ENCODE peak calls at places on chromosome 7, in six cellular contexts. L, J, Y, I, V and B are unnamed samples.
A peak's percentile ranks its signal among the peaks of the same experiment; 100 is the strongest.

GRCh38 chr7:101374990-101375389 is 12.3 kb downstream of the COL26A1 start:
- DNase-seq in J (no peak), L (no peak), V (no peak), I (no peak), Y (no peak), B (no peak)

GRCh38 chr7:91263359-91264082 is 712 bp upstream of the FZD1 start:
- DNase-seq in I (peak; percentile 83), L (peak; percentile 38), Y (no peak), J (peak; percentile 67), V (no peak), B (peak; percentile 75)

GRCh38 chr7:27177795-27178320 is 3.7 kb upstream of the HOXA10 start:
- DNase-seq in J (no peak), Y (no peak), I (no peak), V (no peak), L (peak; percentile 23), B (peak; percentile 1)

GRCh38 chr7:107951896-107952295 is 51.1 kb downstream of the LAMB1 start:
- DNase-seq in I (peak; percentile 43), V (no peak), Y (no peak), J (no peak), L (no peak), B (no peak)

GRCh38 chr7:26187380-26188290 is 12.9 kb downstream of the HNRNPA2B1 start:
- DNase-seq in J (no peak), L (no peak), I (no peak), Y (no peak), V (no peak), B (no peak)

GRCh38 chr7:79452032-79452494 is 1.4 kb downstream of the MAGI2 start:
- DNase-seq in V (peak; percentile 76), Y (no peak), L (peak; percentile 60), J (no peak), I (peak; percentile 92), B (peak; percentile 88)

GRCh38 chr7:123122951-123123350 is 76.8 kb downstream of the SLC13A1 start:
- DNase-seq in V (no peak), Y (no peak), L (no peak), J (no peak), I (no peak), B (no peak)

GRCh38 chr7:95605275-95605674 is 9.0 kb upstream of the PDK4 start:
- DNase-seq in V (no peak), L (no peak), I (peak; percentile 74), Y (no peak), J (no peak), B (peak; percentile 78)

GRCh38 chr7:81331061-81332018 is 412.5 kb upstream of the SEMA3C start:
- DNase-seq in I (no peak), L (no peak), Y (no peak), V (no peak), J (no peak), B (no peak)

GRCh38 chr7:39644170-39644569 is 20.8 kb downstream of the RALA start:
- DNase-seq in V (no peak), L (no peak), Y (no peak), I (no peak), J (no peak), B (no peak)

GRCh38 chr7:8141070-8141469 is 120.9 kb downstream of the ICA1 start:
- DNase-seq in J (no peak), V (no peak), I (no peak), L (no peak), Y (no peak), B (no peak)

GRCh38 chr7:27192546-27193334 is 7.2 kb downstream of the HOXA13 start:
- DNase-seq in I (peak; percentile 86), J (no peak), Y (no peak), V (no peak), L (peak; percentile 63), B (peak; percentile 83)

GRCh38 chr7:113013761-113014449 is 72.7 kb downstream of the GPR85 start:
- DNase-seq in J (no peak), L (no peak), V (no peak), I (no peak), Y (no peak), B (no peak)

GRCh38 chr7:3029138-3029537 is 14.5 kb downstream of the CARD11 start:
- DNase-seq in Y (no peak), I (no peak), J (no peak), L (no peak), V (no peak), B (no peak)

GRCh38 chr7:55574062-55574717 is 1.9 kb upstream of the VOPP1 start:
- DNase-seq in J (no peak), I (no peak), L (no peak), Y (no peak), V (no peak), B (no peak)

GRCh38 chr7:23105086-23105643 is 420 bp upstream of the KLHL7 start:
- DNase-seq in Y (no peak), J (no peak), I (no peak), L (no peak), V (no peak), B (no peak)

GRCh38 chr7:24831240-24831639 is 74.0 kb upstream of the GSDME start:
- DNase-seq in Y (no peak), V (no peak), J (no peak), L (no peak), I (no peak), B (no peak)

GRCh38 chr7:102433319-102434038 is at the start of gene ORAI2:
- DNase-seq in J (peak; percentile 99), I (peak; percentile 97), L (peak; percentile 84), Y (no peak), V (peak; percentile 58), B (peak; percentile 98)

GRCh38 chr7:4675771-4676373 is 6.2 kb upstream of the FOXK1 start:
- DNase-seq in Y (no peak), J (no peak), L (no peak), V (no peak), I (no peak), B (no peak)

GRCh38 chr7:55026867-55027490 is 8.2 kb downstream of the EGFR start:
- DNase-seq in Y (no peak), I (no peak), L (no peak), J (no peak), V (no peak), B (no peak)

GRCh38 chr7:147411011-147411614 is 1179.5 kb upstream of the C7orf33 start:
- DNase-seq in J (no peak), Y (no peak), I (no peak), L (no peak), V (no peak), B (no peak)

GRCh38 chr7:68321776-68322496 is 1276.3 kb upstream of the AUTS2 start:
- DNase-seq in L (no peak), J (no peak), Y (no peak), I (no peak), V (no peak), B (no peak)

GRCh38 chr7:124033093-124033806 is 383 bp upstream of the TMEM229A start:
- DNase-seq in V (no peak), Y (no peak), J (no peak), I (peak; percentile 84), L (peak; percentile 32), B (no peak)

GRCh38 chr7:74572301-74573090 is 85.0 kb upstream of the GTF2I start:
- DNase-seq in Y (no peak), V (no peak), J (peak; percentile 15), I (no peak), L (peak; percentile 36), B (no peak)

GRCh38 chr7:106102387-106102966 is 9.6 kb downstream of the SYPL1 start:
- DNase-seq in V (no peak), L (no peak), J (no peak), Y (no peak), I (no peak), B (no peak)

GRCh38 chr7:143416565-143417149 is 8.0 kb upstream of the EPHA1 start:
- DNase-seq in I (no peak), Y (peak; percentile 40), J (peak; percentile 78), L (no peak), V (no peak), B (no peak)

GRCh38 chr7:93943816-93944540 is 22.4 kb downstream of the GNG11 start:
- DNase-seq in J (no peak), V (no peak), L (no peak), Y (no peak), I (no peak), B (no peak)

GRCh38 chr7:28565990-28566389 is 153.7 kb downstream of the CREB5 start:
- DNase-seq in L (no peak), J (no peak), I (no peak), Y (no peak), V (no peak), B (no peak)

GRCh38 chr7:1666251-1666778 is 3.8 kb upstream of the ELFN1 start:
- DNase-seq in J (no peak), Y (no peak), I (peak; percentile 80), L (no peak), V (no peak), B (peak; percentile 72)

GRCh38 chr7:28107960-28108359 is 72.6 kb downstream of the JAZF1 start:
- DNase-seq in V (no peak), J (no peak), Y (no peak), L (no peak), I (no peak), B (no peak)

GRCh38 chr7:7970620-7971307 is 2.2 kb downstream of the GLCCI1 start:
- DNase-seq in L (no peak), V (no peak), Y (no peak), J (no peak), I (no peak), B (no peak)

DNA sequence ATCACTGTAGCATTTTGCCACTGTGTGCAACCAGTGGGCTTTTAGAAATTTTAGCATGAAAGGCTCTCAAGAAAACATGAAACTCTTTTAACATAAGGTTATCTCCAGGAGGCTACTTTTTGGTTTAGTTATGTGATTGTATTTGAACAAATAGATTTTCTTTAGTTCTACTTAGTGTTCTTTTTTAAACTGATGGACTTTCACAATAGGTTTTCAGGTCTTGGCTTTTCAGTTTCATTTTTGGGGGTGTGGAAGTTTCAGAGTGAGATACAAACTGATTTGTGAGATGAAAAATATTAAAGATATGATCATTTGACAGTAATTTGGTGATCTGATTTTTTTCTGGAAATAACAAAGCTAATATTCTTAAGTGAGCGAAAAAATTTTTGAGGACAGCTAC is 344.1 kb downstream of the PHF14 start:
- DNase-seq in V (no peak), Y (no peak), I (no peak), J (no peak), L (no peak), B (no peak)
- H3K4me3 ChIP-seq in V (no peak overlapping the region), Y (no peak overlapping the region), I (no peak overlapping the region), J (no peak overlapping the region), L (no peak overlapping the region), B (no peak overlapping the region)

GRCh38 chr7:51040777-51041176 is 258.1 kb upstream of the GRB10 start:
- DNase-seq in V (no peak), I (no peak), L (no peak), Y (no peak), J (no peak), B (no peak)
- TF ChIP-seq POLR2AphosphoS5 in V (no peak), I (no peak), L (no peak), Y (no peak), J (no peak), B (no peak)

GRCh38 chr7:151166629-151167196 is 781 bp downstream of the GBX1 start:
- DNase-seq in Y (no peak), L (no peak), V (no peak), J (no peak), I (no peak), B (no peak)
- H3K4me3 ChIP-seq in Y (peak overlapping the region; percentile 70), L (peak overlapping the region; percentile 52), V (peak overlapping the region; percentile 74), J (no peak overlapping the region), I (peak overlapping the region; percentile 54), B (peak overlapping the region; percentile 51)

GRCh38 chr7:128774921-128775320 is 673 bp downstream of the OPN1SW start:
- DNase-seq in L (no peak), I (no peak), V (no peak), J (no peak), Y (no peak), B (no peak)
- TF ChIP-seq POLR2AphosphoS5 in L (no peak), I (no peak), V (no peak), J (no peak), Y (no peak), B (no peak)